ENCODE peak calls at places on chromosomes 5 and 9, in ten cellular contexts. One of them, this sample, is unnamed.

GRCh38 chr5:36900279-36900678 is 23.7 kb downstream of the NIPBL start:
- DNase-seq in PC-3: peak; percentile 23
- DNase-seq in neuronal stem cell: no peak
- DNase-seq in stimulated activated CD4-positive, alpha-beta T cell treated with anti-CD3 and anti-CD28 coated beads, Interleukin-2, amount 100 ng/mL, for 48 hours: no peak
- DNase-seq in small intestine: no peak
- DNase-seq in SK-MEL-5: no peak
- DNase-seq in G401: no peak
- DNase-seq in HEK293T: no peak
- DNase-seq in foreskin fibroblast: no peak
- DNase-seq in NCI-H187: no peak
- DNase-seq in this sample: no peak

GRCh38 chr5:95953026-95953425 is 8.6 kb downstream of the ELL2 start:
- DNase-seq in G401: no peak
- DNase-seq in HEK293T: no peak
- DNase-seq in foreskin fibroblast: no peak
- DNase-seq in stimulated activated CD4-positive, alpha-beta T cell treated with anti-CD3 and anti-CD28 coated beads, Interleukin-2, amount 100 ng/mL, for 48 hours: no peak
- DNase-seq in PC-3: no peak
- DNase-seq in neuronal stem cell: no peak
- DNase-seq in SK-MEL-5: no peak
- DNase-seq in small intestine: no peak
- DNase-seq in NCI-H187: no peak
- DNase-seq in this sample: no peak

GRCh38 chr9:105332471-105332870 is 88.0 kb downstream of the SLC44A1 start:
- DNase-seq in HEK293T: no peak
- DNase-seq in SK-MEL-5: no peak
- DNase-seq in stimulated activated CD4-positive, alpha-beta T cell treated with anti-CD3 and anti-CD28 coated beads, Interleukin-2, amount 100 ng/mL, for 48 hours: no peak
- DNase-seq in NCI-H187: no peak
- DNase-seq in PC-3: no peak
- DNase-seq in small intestine: no peak
- DNase-seq in foreskin fibroblast: peak; percentile 68
- DNase-seq in neuronal stem cell: no peak
- DNase-seq in G401: no peak
- DNase-seq in this sample: no peak

GRCh38 chr9:96621619-96622018 is 2.0 kb upstream of the CDC14B start:
- DNase-seq in HEK293T: no peak
- DNase-seq in stimulated activated CD4-positive, alpha-beta T cell treated with anti-CD3 and anti-CD28 coated beads, Interleukin-2, amount 100 ng/mL, for 48 hours: no peak
- DNase-seq in neuronal stem cell: no peak
- DNase-seq in G401: no peak
- DNase-seq in small intestine: no peak
- DNase-seq in SK-MEL-5: no peak
- DNase-seq in NCI-H187: no peak
- DNase-seq in PC-3: peak; percentile 30
- DNase-seq in foreskin fibroblast: peak; percentile 27
- DNase-seq in this sample: no peak

GRCh38 chr5:73093943-73094342 is 26.4 kb upstream of the TMEM171 start:
- DNase-seq in PC-3: peak; percentile 74
- DNase-seq in G401: no peak
- DNase-seq in foreskin fibroblast: peak; percentile 68
- DNase-seq in stimulated activated CD4-positive, alpha-beta T cell treated with anti-CD3 and anti-CD28 coated beads, Interleukin-2, amount 100 ng/mL, for 48 hours: no peak
- DNase-seq in HEK293T: no peak
- DNase-seq in small intestine: no peak
- DNase-seq in SK-MEL-5: peak; percentile 24
- DNase-seq in NCI-H187: no peak
- DNase-seq in neuronal stem cell: no peak
- DNase-seq in this sample: peak; percentile 34

GRCh38 chr9:108002296-108003056 is 512.9 kb upstream of the KLF4 start:
- DNase-seq in PC-3: no peak
- DNase-seq in SK-MEL-5: no peak
- DNase-seq in NCI-H187: no peak
- DNase-seq in small intestine: peak; percentile 2
- DNase-seq in G401: no peak
- DNase-seq in HEK293T: no peak
- DNase-seq in foreskin fibroblast: no peak
- DNase-seq in neuronal stem cell: no peak
- DNase-seq in stimulated activated CD4-positive, alpha-beta T cell treated with anti-CD3 and anti-CD28 coated beads, Interleukin-2, amount 100 ng/mL, for 48 hours: no peak
- DNase-seq in this sample: no peak

GRCh38 chr9:121609845-121610637 is 41.4 kb upstream of the DAB2IP start:
- DNase-seq in NCI-H187: no peak
- DNase-seq in PC-3: peak; percentile 93
- DNase-seq in stimulated activated CD4-positive, alpha-beta T cell treated with anti-CD3 and anti-CD28 coated beads, Interleukin-2, amount 100 ng/mL, for 48 hours: no peak
- DNase-seq in SK-MEL-5: no peak
- DNase-seq in foreskin fibroblast: no peak
- DNase-seq in small intestine: peak; percentile 50
- DNase-seq in G401: no peak
- DNase-seq in neuronal stem cell: no peak
- DNase-seq in HEK293T: no peak
- DNase-seq in this sample: peak; percentile 67

GRCh38 chr9:136947955-136948510 is 3.0 kb downstream of the C8G start:
- DNase-seq in neuronal stem cell: no peak
- DNase-seq in SK-MEL-5: peak; percentile 64
- DNase-seq in HEK293T: no peak
- DNase-seq in small intestine: peak; percentile 41
- DNase-seq in foreskin fibroblast: peak; percentile 12
- DNase-seq in NCI-H187: no peak
- DNase-seq in G401: peak; percentile 63
- DNase-seq in PC-3: peak; percentile 36
- DNase-seq in stimulated activated CD4-positive, alpha-beta T cell treated with anti-CD3 and anti-CD28 coated beads, Interleukin-2, amount 100 ng/mL, for 48 hours: no peak
- DNase-seq in this sample: peak; percentile 57

GRCh38 chr5:55104966-55105701 is 2.7 kb downstream of the GZMA start:
- DNase-seq in PC-3: no peak
- DNase-seq in small intestine: no peak
- DNase-seq in stimulated activated CD4-positive, alpha-beta T cell treated with anti-CD3 and anti-CD28 coated beads, Interleukin-2, amount 100 ng/mL, for 48 hours: no peak
- DNase-seq in foreskin fibroblast: no peak
- DNase-seq in G401: no peak
- DNase-seq in SK-MEL-5: no peak
- DNase-seq in HEK293T: no peak
- DNase-seq in neuronal stem cell: no peak
- DNase-seq in NCI-H187: no peak
- DNase-seq in this sample: no peak

This sample was measured in HT-29.